ENCODE peak calls at places on chromosomes 3 and 15, in seven cellular contexts. H is mesendoderm, U is H9, E is IMR-90, J is neuronal stem cell, I is mesenchymal stem cell, Q is H1. N is an unnamed sample.

GRCh38 chr3:8458711-8459110 is 42.9 kb upstream of the LMCD1 start:
- DNase-seq in H (no peak), U (no peak), E (peak), J (no peak), I (peak), Q (no peak), N (no peak)

GRCh38 chr15:50257206-50257735 is 8.3 kb downstream of the HDC start:
- DNase-seq in H (no peak), U (no peak), E (no peak), J (no peak), I (no peak), Q (no peak), N (no peak)

GRCh38 chr15:77645602-77646001 is 12.9 kb upstream of the LINGO1 start:
- DNase-seq in H (no peak), U (no peak), E (no peak), J (no peak), I (no peak), Q (no peak), N (no peak)

GRCh38 chr3:17795733-17796132 is 53.3 kb upstream of the TBC1D5 start:
- DNase-seq in H (no peak), U (no peak), E (peak), J (no peak), I (peak), Q (no peak), N (no peak)

GRCh38 chr15:61171190-61171589 is 57.9 kb downstream of the RORA start:
- DNase-seq in H (no peak), U (peak), E (no peak), J (no peak), I (no peak), Q (no peak), N (no peak)

GRCh38 chr3:184563569-184563925 is 2.0 kb downstream of the EPHB3 start:
- DNase-seq in H (peak), U (no peak), E (no peak), J (no peak), I (no peak), Q (no peak), N (peak)

GRCh38 chr15:55915876-55916567 is 77.4 kb downstream of the NEDD4 start:
- DNase-seq in H (no peak), U (no peak), E (peak), J (no peak), I (peak), Q (no peak), N (no peak)

GRCh38 chr15:72047020-72047419 is 70.9 kb downstream of the MYO9A start:
- DNase-seq in H (no peak), U (no peak), E (peak), J (no peak), I (no peak), Q (no peak), N (no peak)

GRCh38 chr3:126755866-126756265 is 51.8 kb downstream of the CHCHD6 start:
- DNase-seq in H (no peak), U (no peak), E (no peak), J (no peak), I (no peak), Q (no peak), N (no peak)

GRCh38 chr15:31488437-31489204 is 162.0 kb downstream of the KLF13 start:
- DNase-seq in H (peak), U (peak), E (peak), J (peak), I (peak), Q (peak), N (peak)

GRCh38 chr3:16992198-16992597 is 107.4 kb downstream of the PLCL2 start:
- DNase-seq in H (no peak), U (no peak), E (no peak), J (no peak), I (no peak), Q (no peak), N (no peak)

GRCh38 chr15:40498891-40499290 is 28.1 kb downstream of the CHST14 start:
- DNase-seq in H (no peak), U (no peak), E (no peak), J (no peak), I (no peak), Q (no peak), N (no peak)

GRCh38 chr3:146250449-146251382 is at the start of gene PLSCR4:
- DNase-seq in H (peak), U (peak), E (peak), J (peak), I (peak), Q (no peak), N (peak)

GRCh38 chr15:31389576-31389975 is 62.9 kb downstream of the KLF13 start:
- DNase-seq in H (no peak), U (no peak), E (no peak), J (no peak), I (no peak), Q (no peak), N (no peak)

GRCh38 chr15:60006203-60006782 is 2.2 kb downstream of the FOXB1 start:
- DNase-seq in H (peak), U (peak), E (peak), J (peak), I (peak), Q (no peak), N (peak)

GRCh38 chr3:61250784-61251173 is 473 bp downstream of the FHIT start:
- DNase-seq in H (peak), U (no peak), E (no peak), J (no peak), I (no peak), Q (no peak), N (peak)

GRCh38 chr3:57281710-57282109 is 10.8 kb downstream of the ASB14 start:
- DNase-seq in H (peak), U (no peak), E (peak), J (no peak), I (peak), Q (no peak), N (peak)

GRCh38 chr3:140022061-140022781 is 87.2 kb downstream of the CLSTN2 start:
- DNase-seq in H (no peak), U (no peak), E (no peak), J (no peak), I (no peak), Q (no peak), N (no peak)

GRCh38 chr3:140223631-140224030 is 288.6 kb downstream of the CLSTN2 start:
- DNase-seq in H (no peak), U (no peak), E (no peak), J (no peak), I (no peak), Q (no peak), N (no peak)

GRCh38 chr3:159669753-159670152 is 318.9 kb upstream of the IL12A start:
- DNase-seq in H (peak), U (no peak), E (peak), J (peak), I (peak), Q (no peak), N (no peak)

GRCh38 chr15:40466426-40467259 is 4.1 kb upstream of the CHST14 start:
- DNase-seq in H (no peak), U (no peak), E (no peak), J (no peak), I (no peak), Q (no peak), N (no peak)

GRCh38 chr15:79769933-79770332 is 126.9 kb downstream of the MTHFS start:
- DNase-seq in H (no peak), U (no peak), E (no peak), J (no peak), I (no peak), Q (no peak), N (no peak)

GRCh38 chr3:43248194-43248593 is 38.1 kb upstream of the SNRK start:
- DNase-seq in H (peak), U (no peak), E (no peak), J (no peak), I (no peak), Q (no peak), N (no peak)

GRCh38 chr15:58551084-58551763 is 119.4 kb downstream of the LIPC start:
- DNase-seq in H (no peak), U (no peak), E (no peak), J (no peak), I (no peak), Q (no peak), N (no peak)

GRCh38 chr3:7307410-7307809 is 446.5 kb downstream of the GRM7 start:
- DNase-seq in H (peak), U (no peak), E (no peak), J (no peak), I (peak), Q (no peak), N (peak)

GRCh38 chr15:53588773-53589172 is 170.7 kb downstream of the WDR72 start:
- DNase-seq in H (peak), U (no peak), E (no peak), J (no peak), I (peak), Q (no peak), N (peak)

GRCh38 chr3:34312684-34313083 is 514.3 kb downstream of the PDCD6IP start:
- DNase-seq in H (peak), U (no peak), E (no peak), J (no peak), I (no peak), Q (no peak), N (no peak)

GRCh38 chr15:68672781-68673205 is 94.0 kb downstream of the CORO2B start:
- DNase-seq in H (peak), U (peak), E (peak), J (no peak), I (no peak), Q (no peak), N (no peak)

GRCh38 chr3:179694731-179695130 is 41.9 kb downstream of the USP13 start:
- DNase-seq in H (no peak), U (no peak), E (no peak), J (no peak), I (no peak), Q (no peak), N (no peak)

GRCh38 chr3:131047582-131047981 is 20.9 kb downstream of the NEK11 start:
- DNase-seq in H (peak), U (peak), E (no peak), J (no peak), I (no peak), Q (no peak), N (no peak)

GRCh38 chr3:129970603-129971002 is 3.9 kb upstream of the TRH start:
- DNase-seq in H (no peak), U (no peak), E (no peak), J (no peak), I (no peak), Q (no peak), N (no peak)

GRCh38 chr15:23566070-23567050 is 886 bp downstream of the MKRN3 start:
- DNase-seq in H (no peak), U (no peak), E (no peak), J (no peak), I (no peak), Q (no peak), N (peak)

GRCh38 chr15:95512906-95513305 is 817.6 kb upstream of the NR2F2 start:
- DNase-seq in H (no peak), U (no peak), E (no peak), J (no peak), I (no peak), Q (no peak), N (no peak)

GRCh38 chr3:100289339-100289738 is 28.5 kb downstream of the TBC1D23 start:
- DNase-seq in H (no peak), U (no peak), E (peak), J (no peak), I (no peak), Q (no peak), N (no peak)

GRCh38 chr3:42552830-42553229 is 28.9 kb downstream of the SEC22C start:
- DNase-seq in H (no peak), U (no peak), E (no peak), J (no peak), I (no peak), Q (no peak), N (no peak)

GRCh38 chr3:4994144-4994730 is 15.0 kb downstream of the BHLHE40 start:
- DNase-seq in H (no peak), U (no peak), E (peak), J (no peak), I (peak), Q (no peak), N (peak)

GRCh38 chr3:13559751-13560540 is 11.0 kb downstream of the FBLN2 start:
- DNase-seq in H (no peak), U (no peak), E (no peak), J (no peak), I (no peak), Q (no peak), N (no peak)

GRCh38 chr3:133083395-133083794 is 45.2 kb downstream of the TMEM108 start:
- DNase-seq in H (no peak), U (no peak), E (no peak), J (no peak), I (no peak), Q (no peak), N (no peak)

DNA sequence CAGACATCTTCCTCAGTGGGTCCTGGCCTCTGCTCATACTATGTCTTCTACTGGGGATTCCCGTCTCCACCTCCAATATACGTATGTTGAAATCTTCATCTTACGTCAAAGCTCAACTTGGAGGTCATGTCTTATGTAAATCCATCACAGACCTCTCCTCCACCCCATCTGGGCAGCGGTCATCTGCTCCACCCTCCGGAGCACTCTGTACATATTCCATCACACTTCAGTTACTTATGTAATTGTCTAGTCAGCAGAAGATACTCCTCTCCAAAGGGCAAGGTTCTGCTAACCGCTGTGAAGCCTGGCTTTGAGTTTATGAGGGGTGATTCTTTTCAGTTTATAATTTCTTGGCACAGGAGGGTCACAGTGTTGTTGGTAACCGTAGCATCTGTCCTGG is 22.0 kb downstream of the MAP2K1 start:
- DNase-seq in H (no peak), U (no peak), E (no peak), J (no peak), I (no peak), Q (no peak), N (peak)
- H3K4me2 ChIP-seq in H (no peak), U (no peak), E (no peak), J (no peak), I (no peak), Q (no peak), N (no peak)

GRCh38 chr15:92449476-92449875 is 55.8 kb downstream of the ST8SIA2 start:
- DNase-seq in H (no peak), U (no peak), E (peak), J (no peak), I (no peak), Q (no peak), N (no peak)
- H3K18ac ChIP-seq in H (no peak), U (no peak), E (no peak), J (no peak), I (no peak), Q (no peak), N (no peak)

GRCh38 chr3:39146083-39146501 is 7.3 kb downstream of the CSRNP1 start:
- DNase-seq in H (no peak), U (peak), E (no peak), J (no peak), I (peak), Q (no peak), N (peak)

GRCh38 chr3:39147711-39148115 is 5.7 kb downstream of the CSRNP1 start:
- DNase-seq in H (peak), U (no peak), E (peak), J (no peak), I (no peak), Q (no peak), N (peak)

GRCh38 chr3:39146611-39147373 is 6.6 kb downstream of the CSRNP1 start:
- DNase-seq in H (peak), U (peak), E (peak), J (no peak), I (peak), Q (no peak), N (peak)

GRCh38 chr3:39148116-39149058 is 5.0 kb downstream of the CSRNP1 start:
- DNase-seq in H (peak), U (no peak), E (peak), J (no peak), I (peak), Q (no peak), N (no peak)

DNA sequence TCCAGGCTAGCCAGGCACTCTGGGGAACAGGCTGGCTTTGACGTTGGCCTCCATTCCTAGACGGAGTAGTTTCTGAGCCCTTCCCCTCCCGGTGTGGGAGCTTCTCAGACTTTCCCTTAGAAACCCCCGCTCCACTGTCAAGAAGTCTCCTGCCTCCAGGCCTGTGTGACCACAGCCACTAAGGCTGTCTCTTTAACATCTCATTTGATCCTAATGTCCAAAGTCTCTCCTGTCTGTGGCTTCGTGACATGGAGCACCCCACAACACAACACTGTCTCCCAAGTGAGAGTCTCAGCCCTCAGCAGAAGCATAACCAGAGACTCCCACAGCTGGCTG is 6.0 kb downstream of the CSRNP1 start:
- DNase-seq in H (no peak), U (no peak), E (no peak), J (no peak), I (no peak), Q (no peak), N (no peak)
- H3K9ac ChIP-seq in H (peak), U (no peak), E (peak), J (peak), I (peak), Q (no peak), N (no peak)

GRCh38 chr3:52682016-52682415 is 3.7 kb downstream of the PBRM1 start:
- DNase-seq in H (peak), U (no peak), E (peak), J (no peak), I (peak), Q (no peak), N (peak)
- H3K4me2 ChIP-seq in H (no peak), U (no peak), E (no peak), J (no peak), I (no peak), Q (no peak), N (no peak)

GRCh38 chr3:39203862-39204261 is 11.5 kb upstream of the XIRP1 start:
- DNase-seq in H (no peak), U (no peak), E (no peak), J (no peak), I (no peak), Q (no peak), N (no peak)
- H3K18ac ChIP-seq in H (no peak), U (no peak), E (no peak), J (no peak), I (no peak), Q (no peak), N (no peak)

GRCh38 chr3:169764164-169764452 is 752 bp downstream of the TERC start:
- DNase-seq in H (no peak), U (no peak), E (peak), J (no peak), I (no peak), Q (no peak), N (peak)
- H3K9ac ChIP-seq in H (peak), U (peak), E (peak), J (peak), I (peak), Q (peak), N (peak)